ENCODE peak calls at places on chromosomes 13 and 19, in eight cellular contexts. X, M, G, F, L, P, O and A are unnamed samples.

GRCh38 chr13:75787249-75787940 is 151.3 kb downstream of the LMO7 start:
- DNase-seq in X (peak), M (no peak), G (peak), F (peak), L (no peak), P (no peak), O (no peak), A (no peak)

GRCh38 chr19:41936961-41937360 is 8.7 kb upstream of the ERFL start:
- DNase-seq in X (no peak), M (no peak), G (no peak), F (no peak), L (no peak), P (no peak), O (peak), A (no peak)

GRCh38 chr13:21486322-21486721 is 27.2 kb upstream of the ZDHHC20 start:
- DNase-seq in X (no peak), M (no peak), G (no peak), F (no peak), L (no peak), P (no peak), O (no peak), A (no peak)

GRCh38 chr13:26813626-26814348 is 53.2 kb upstream of the GPR12 start:
- DNase-seq in X (no peak), M (no peak), G (peak), F (no peak), L (no peak), P (no peak), O (no peak), A (no peak)

GRCh38 chr19:50972795-50973376 is 3.5 kb upstream of the KLK6 start:
- DNase-seq in X (no peak), M (no peak), G (no peak), F (no peak), L (no peak), P (no peak), O (peak), A (no peak)

GRCh38 chr13:33637978-33638743 is 179.8 kb upstream of the RFC3 start:
- DNase-seq in X (no peak), M (no peak), G (peak), F (no peak), L (peak), P (no peak), O (no peak), A (no peak)

GRCh38 chr13:48804836-48805601 is 151.3 kb downstream of the CYSLTR2 start:
- DNase-seq in X (no peak), M (peak), G (no peak), F (no peak), L (no peak), P (no peak), O (no peak), A (no peak)

GRCh38 chr19:10214784-10215183 is 16.3 kb downstream of the S1PR2 start:
- DNase-seq in X (no peak), M (no peak), G (peak), F (no peak), L (no peak), P (no peak), O (no peak), A (no peak)

GRCh38 chr19:31350693-31351211 is 1.5 kb upstream of the TSHZ3 start:
- DNase-seq in X (no peak), M (no peak), G (no peak), F (no peak), L (peak), P (peak), O (peak), A (peak)

GRCh38 chr13:94173312-94173854 is 306.1 kb downstream of the DCT start:
- DNase-seq in X (no peak), M (no peak), G (no peak), F (no peak), L (no peak), P (no peak), O (no peak), A (no peak)

GRCh38 chr13:102846261-102847015 is 606 bp downstream of the ERCC5 start:
- DNase-seq in X (no peak), M (peak), G (peak), F (no peak), L (peak), P (no peak), O (peak), A (peak)

GRCh38 chr19:49328741-49329140 is 3.8 kb upstream of the SLC6A16 start:
- DNase-seq in X (no peak), M (no peak), G (no peak), F (no peak), L (no peak), P (no peak), O (peak), A (no peak)

GRCh38 chr19:38490861-38491260 is 57.4 kb downstream of the RYR1 start:
- DNase-seq in X (no peak), M (no peak), G (no peak), F (no peak), L (no peak), P (no peak), O (no peak), A (no peak)

GRCh38 chr13:113545931-113546516 is 38.5 kb upstream of the TFDP1 start:
- DNase-seq in X (no peak), M (peak), G (no peak), F (no peak), L (no peak), P (no peak), O (no peak), A (peak)
- H3K4me3 ChIP-seq in X (no peak), M (no peak), G (no peak), F (no peak), L (no peak), P (no peak), O (no peak), A (no peak)

GRCh38 chr13:51599444-51600176 is 15.3 kb downstream of the WDFY2 start:
- DNase-seq in X (no peak), M (no peak), G (no peak), F (no peak), L (no peak), P (no peak), O (no peak), A (no peak)
- TF ChIP-seq CTCF in X (no peak), M (no peak), G (no peak), F (no peak), L (peak), P (no peak), O (peak), A (no peak)

DNA sequence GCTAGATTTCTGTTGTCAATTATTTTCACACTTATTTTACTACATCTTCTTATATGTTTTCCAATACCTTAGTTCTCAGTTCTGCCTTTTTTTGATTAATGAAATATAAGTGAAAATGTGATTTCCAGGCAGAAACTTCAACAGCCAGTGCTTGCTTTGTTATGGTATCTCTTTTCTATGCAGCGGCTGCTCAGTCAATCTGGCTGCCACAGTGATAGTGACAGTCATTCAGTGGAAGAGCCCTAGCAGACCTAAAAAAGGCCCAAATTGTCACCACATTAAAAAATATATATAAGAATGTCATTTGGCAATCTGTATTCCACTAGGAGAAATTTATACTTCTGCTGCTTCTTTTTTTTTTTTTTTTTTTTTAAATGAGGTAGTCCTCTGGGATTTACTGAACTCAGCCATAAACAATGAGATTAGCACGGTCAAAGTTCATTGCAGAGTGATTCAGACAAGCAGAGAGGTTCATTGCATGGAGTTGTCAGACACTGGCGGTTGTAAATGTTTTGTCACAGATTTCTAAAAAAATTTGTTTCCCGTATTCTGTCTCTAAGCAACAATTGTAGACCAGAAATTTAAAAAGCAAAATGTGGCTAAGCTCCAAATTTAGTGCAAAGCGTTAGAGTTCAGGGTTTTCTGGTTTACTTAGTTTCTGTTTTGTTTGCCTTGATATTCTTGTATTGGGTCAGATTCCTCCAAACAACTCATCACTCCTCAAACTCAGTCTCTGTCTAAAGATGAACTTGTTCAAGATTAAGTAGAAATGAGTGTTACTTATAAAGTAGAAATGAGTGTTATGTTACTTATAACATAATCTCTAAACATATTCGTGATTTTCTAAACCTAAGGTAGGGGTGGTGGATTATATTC is 94.7 kb upstream of the PRR20A start:
- DNase-seq in X (no peak), M (peak), G (no peak), F (peak), L (no peak), P (no peak), O (no peak), A (no peak)
- H3K4me3 ChIP-seq in X (no peak), M (no peak), G (no peak), F (no peak), L (no peak), P (no peak), O (no peak), A (no peak)

GRCh38 chr13:99922631-99923404 is 48.7 kb downstream of the ZIC5 start:
- DNase-seq in X (no peak), M (no peak), G (no peak), F (no peak), L (no peak), P (no peak), O (no peak), A (no peak)
- TF ChIP-seq CTCF in X (no peak), M (no peak), G (no peak), F (no peak), L (no peak), P (no peak), O (no peak), A (no peak)

DNA sequence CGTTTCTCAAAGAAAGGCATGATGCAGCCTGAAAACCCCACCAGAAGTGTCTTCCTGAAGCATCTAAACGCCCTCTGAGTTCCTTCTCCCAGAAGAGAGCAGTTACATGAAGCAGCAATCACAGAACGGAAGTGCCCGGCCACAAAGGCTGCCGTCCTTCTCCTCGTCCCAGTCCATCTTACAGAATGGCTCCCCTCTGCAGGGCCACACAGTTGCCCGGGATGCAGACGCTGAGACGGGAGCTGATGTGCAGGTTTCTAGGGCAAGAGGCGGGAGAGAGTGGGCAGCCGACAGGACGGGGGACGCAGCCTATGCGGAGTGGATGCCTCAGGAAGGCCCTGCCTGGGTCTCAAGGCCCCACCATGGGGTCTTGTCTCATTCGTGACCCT is 34.9 kb downstream of the RASA3 start:
- DNase-seq in X (no peak), M (no peak), G (no peak), F (no peak), L (no peak), P (no peak), O (no peak), A (no peak)
- H3K4me3 ChIP-seq in X (no peak), M (no peak), G (no peak), F (no peak), L (no peak), P (no peak), O (no peak), A (no peak)

DNA sequence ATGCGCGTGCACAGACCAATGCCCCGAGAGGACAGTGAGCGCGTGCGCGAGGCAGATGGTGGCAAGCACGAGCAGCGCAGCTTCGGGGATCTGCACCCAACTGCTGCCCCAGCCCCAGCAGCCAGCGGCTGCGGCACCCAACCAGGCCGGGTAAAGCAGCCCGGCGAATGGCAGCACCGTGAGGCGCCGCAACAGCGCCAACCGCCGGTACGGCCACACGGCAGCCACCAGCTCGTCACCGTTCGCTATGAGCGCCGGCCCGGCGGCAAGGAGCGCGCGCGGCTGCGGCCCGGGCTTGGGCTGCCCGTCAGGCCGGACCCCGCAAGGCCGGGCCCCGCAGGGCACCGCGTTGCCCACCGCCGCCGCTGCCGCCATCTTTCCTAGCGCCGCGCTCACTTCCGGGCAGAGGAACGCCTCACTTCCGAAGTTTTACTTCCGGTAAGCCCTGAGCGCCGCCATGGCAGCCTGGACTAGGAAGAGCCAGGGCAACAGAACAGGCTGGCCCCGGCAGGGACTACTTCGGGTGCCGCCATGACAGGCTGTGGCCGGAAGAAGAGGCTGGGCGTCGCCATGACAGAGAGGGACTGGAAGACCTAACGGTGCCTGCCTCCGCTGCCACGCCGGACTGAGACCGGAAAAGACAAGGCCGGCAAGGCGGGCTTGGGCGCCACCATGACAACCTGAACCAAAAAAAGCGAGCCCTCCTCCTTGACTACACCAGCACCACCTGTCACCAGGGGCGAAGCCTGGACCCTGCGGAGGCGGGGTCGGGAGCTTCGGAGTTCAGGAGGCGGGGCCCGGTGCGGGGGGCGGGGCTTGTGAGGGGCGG is at the start of gene ATP13A1:
- DNase-seq in X (peak), M (peak), G (peak), F (peak), L (peak), P (peak), O (peak), A (peak)
- TF ChIP-seq CTCF in X (no peak), M (peak), G (peak), F (no peak), L (no peak), P (no peak), O (peak), A (peak)

GRCh38 chr19:45528744-45529453 is 21.6 kb downstream of the VASP start:
- DNase-seq in X (no peak), M (no peak), G (peak), F (no peak), L (peak), P (peak), O (peak), A (peak)
- H3K4me3 ChIP-seq in X (no peak), M (no peak), G (peak), F (peak), L (peak), P (peak), O (no peak), A (no peak)